ENCODE peak calls at places on chromosomes 13 and 19, in four cellular contexts. O is effector CD4-positive, alpha-beta T cell; S is NCI-H1092 treated with DMSO at 0.1 percent for 48 hours; H is AG04450. B is an unnamed sample.

GRCh38 chr19:31316201-31316951 is 32.9 kb downstream of the TSHZ3 start:
- DNase-seq in H (no peak), O (no peak), S (no peak), B (no peak)

GRCh38 chr19:51372649-51373504 is at the start of gene NKG7:
- DNase-seq in S (no peak), H (no peak), O (peak; percentile 32), B (no peak)

GRCh38 chr19:47421844-47422395 is 2.6 kb upstream of the MEIS3 start:
- DNase-seq in S (no peak), O (no peak), H (no peak), B (no peak)

GRCh38 chr19:10315335-10316214 is at the start of gene FDX2:
- DNase-seq in S (peak; percentile 88), H (no peak), O (peak; percentile 93), B (peak; percentile 66)

GRCh38 chr19:21608571-21608970 is 103.2 kb downstream of the ZNF429 start:
- DNase-seq in H (no peak), O (no peak), S (no peak), B (no peak)

GRCh38 chr13:45292176-45292575 is 48.8 kb downstream of the TPT1 start:
- DNase-seq in H (no peak), O (no peak), S (no peak), B (no peak)

GRCh38 chr13:31334547-31334946 is 134.8 kb downstream of the B3GLCT start:
- DNase-seq in S (no peak), O (no peak), H (no peak), B (no peak)

GRCh38 chr13:30151398-30151797 is 156.0 kb downstream of the KATNAL1 start:
- DNase-seq in S (no peak), H (no peak), O (no peak), B (no peak)

GRCh38 chr13:25930655-25931054 is 121.2 kb downstream of the SHISA2 start:
- DNase-seq in H (no peak), O (no peak), S (no peak), B (no peak)

GRCh38 chr13:44311011-44311481 is 62.6 kb upstream of the SERP2 start:
- DNase-seq in O (no peak), S (peak; percentile 84), H (no peak), B (no peak)

GRCh38 chr13:94646904-94647303 is 45.2 kb downstream of the GPR180 start:
- DNase-seq in S (peak; percentile 33), O (no peak), H (no peak), B (no peak)

GRCh38 chr19:2171349-2172145 is 7.8 kb downstream of the DOT1L start:
- DNase-seq in O (peak; percentile 71), H (no peak), S (peak; percentile 33), B (no peak)

GRCh38 chr13:97417698-97418097 is 16.3 kb upstream of the RAP2A start:
- DNase-seq in S (no peak), H (no peak), O (no peak), B (no peak)

GRCh38 chr19:55486971-55487883 is 1.0 kb upstream of the SSC5D start:
- DNase-seq in S (no peak), H (peak; percentile 92), O (no peak), B (peak; percentile 50)

GRCh38 chr19:38711726-38712153 is 32.5 kb downstream of the CAPN12 start:
- DNase-seq in S (no peak), O (no peak), H (peak; percentile 86), B (peak; percentile 90)

B was measured in RCC 7860.